ENCODE peak calls at places on chromosomes 12 and 14, in four cellular contexts. One of them, this sample, is unnamed.

GRCh38 chr12:131831635-131832041 is 3.4 kb downstream of the MMP17 start:
- DNase-seq in foreskin fibroblast: peak
- DNase-seq in NB4: no peak
- DNase-seq in mammary epithelial cell: peak
- DNase-seq in this sample: peak

GRCh38 chr12:32605326-32606095 is 73.6 kb upstream of the DNM1L start:
- DNase-seq in foreskin fibroblast: no peak
- DNase-seq in NB4: no peak
- DNase-seq in mammary epithelial cell: peak
- DNase-seq in this sample: no peak

GRCh38 chr14:99148861-99149610 is 123.0 kb downstream of the BCL11B start:
- DNase-seq in foreskin fibroblast: no peak
- DNase-seq in NB4: no peak
- DNase-seq in mammary epithelial cell: no peak
- DNase-seq in this sample: no peak

GRCh38 chr14:89129570-89129969 is 287.5 kb downstream of the FOXN3 start:
- DNase-seq in foreskin fibroblast: no peak
- DNase-seq in NB4: no peak
- DNase-seq in mammary epithelial cell: no peak
- DNase-seq in this sample: no peak

GRCh38 chr14:38989917-38990546 is 113.0 kb downstream of the SEC23A start:
- DNase-seq in foreskin fibroblast: no peak
- DNase-seq in NB4: peak
- DNase-seq in mammary epithelial cell: no peak
- DNase-seq in this sample: no peak

GRCh38 chr14:24630872-24631477 is 3.0 kb downstream of the GZMB start:
- DNase-seq in foreskin fibroblast: no peak
- DNase-seq in NB4: no peak
- DNase-seq in mammary epithelial cell: peak
- DNase-seq in this sample: peak

GRCh38 chr14:57391609-57392195 is 1.3 kb downstream of the NAA30 start:
- DNase-seq in foreskin fibroblast: no peak
- DNase-seq in NB4: peak
- DNase-seq in mammary epithelial cell: peak
- DNase-seq in this sample: no peak

GRCh38 chr14:69505338-69506240 is 21.1 kb downstream of the PLEKHD1 start:
- DNase-seq in foreskin fibroblast: no peak
- DNase-seq in NB4: no peak
- DNase-seq in mammary epithelial cell: no peak
- DNase-seq in this sample: no peak

GRCh38 chr12:7497661-7498060 is 5.9 kb downstream of the CD163 start:
- DNase-seq in foreskin fibroblast: peak
- DNase-seq in NB4: no peak
- DNase-seq in mammary epithelial cell: peak
- DNase-seq in this sample: no peak

GRCh38 chr12:87704374-87704773 is 324.8 kb downstream of the C12orf50 start:
- DNase-seq in foreskin fibroblast: no peak
- DNase-seq in NB4: no peak
- DNase-seq in mammary epithelial cell: peak
- DNase-seq in this sample: no peak

GRCh38 chr12:12022306-12022931 is 48.3 kb upstream of the BCL2L14 start:
- DNase-seq in foreskin fibroblast: no peak
- DNase-seq in NB4: no peak
- DNase-seq in mammary epithelial cell: no peak
- DNase-seq in this sample: no peak

GRCh38 chr12:55938826-55939501 is 8.0 kb downstream of the DGKA start:
- DNase-seq in foreskin fibroblast: no peak
- DNase-seq in NB4: no peak
- DNase-seq in mammary epithelial cell: no peak
- DNase-seq in this sample: no peak

GRCh38 chr12:46303039-46303666 is 34.3 kb upstream of the SLC38A1 start:
- DNase-seq in foreskin fibroblast: no peak
- DNase-seq in NB4: peak
- DNase-seq in mammary epithelial cell: peak
- DNase-seq in this sample: no peak

GRCh38 chr12:632102-632696 is 31.0 kb downstream of the NINJ2 start:
- DNase-seq in foreskin fibroblast: peak
- DNase-seq in NB4: peak
- DNase-seq in mammary epithelial cell: peak
- DNase-seq in this sample: peak

GRCh38 chr12:65524666-65525065 is 246.2 kb downstream of the MSRB3 start:
- DNase-seq in foreskin fibroblast: peak
- DNase-seq in NB4: no peak
- DNase-seq in mammary epithelial cell: peak
- DNase-seq in this sample: peak

GRCh38 chr14:46405095-46405494 is 246.5 kb downstream of the RPL10L start:
- DNase-seq in foreskin fibroblast: no peak
- DNase-seq in NB4: no peak
- DNase-seq in mammary epithelial cell: no peak
- DNase-seq in this sample: no peak

GRCh38 chr12:57756406-57757341 is 1.8 kb downstream of the MARCHF9 start:
- DNase-seq in foreskin fibroblast: no peak
- DNase-seq in NB4: peak
- DNase-seq in mammary epithelial cell: no peak
- DNase-seq in this sample: no peak

GRCh38 chr12:14924541-14924940 is 13.8 kb downstream of the ERP27 start:
- DNase-seq in foreskin fibroblast: no peak
- DNase-seq in NB4: no peak
- DNase-seq in mammary epithelial cell: no peak
- DNase-seq in this sample: no peak

GRCh38 chr12:120598674-120599463 is 17.7 kb upstream of the POP5 start:
- DNase-seq in foreskin fibroblast: peak
- DNase-seq in NB4: peak
- DNase-seq in mammary epithelial cell: peak
- DNase-seq in this sample: no peak

DNA sequence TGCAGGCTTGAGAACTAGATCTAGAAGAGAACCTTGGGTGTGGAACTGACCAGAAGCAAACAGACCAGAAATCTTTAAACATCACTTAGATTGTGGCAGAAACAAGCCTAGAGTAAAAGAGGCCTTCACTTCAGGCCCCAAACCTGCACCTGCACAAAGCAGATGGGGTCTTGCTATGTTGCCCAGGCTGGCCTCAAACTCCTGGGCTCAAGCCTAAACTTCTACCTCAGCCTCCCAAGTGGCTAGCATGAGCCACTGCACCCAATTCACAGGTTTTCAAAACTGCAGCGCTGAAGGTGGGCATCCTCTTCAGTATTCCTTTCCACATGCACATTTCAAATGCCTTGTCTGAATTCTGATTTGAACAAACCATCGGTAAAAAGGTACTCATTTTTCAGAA is 19.9 kb downstream of the MOK start:
- DNase-seq in foreskin fibroblast: no peak
- DNase-seq in NB4: no peak
- DNase-seq in mammary epithelial cell: no peak
- DNase-seq in this sample: no peak
- TF ChIP-seq CTCF in foreskin fibroblast: no peak
- TF ChIP-seq CTCF in NB4: no peak
- TF ChIP-seq CTCF in mammary epithelial cell: no peak
- TF ChIP-seq CTCF in this sample: peak

GRCh38 chr14:60346706-60347105 is 97.7 kb downstream of the PPM1A start:
- DNase-seq in foreskin fibroblast: no peak
- DNase-seq in NB4: no peak
- DNase-seq in mammary epithelial cell: no peak
- DNase-seq in this sample: no peak
- H3K4me3 ChIP-seq in foreskin fibroblast: no peak
- H3K4me3 ChIP-seq in NB4: no peak
- H3K4me3 ChIP-seq in mammary epithelial cell: no peak
- H3K4me3 ChIP-seq in this sample: no peak

GRCh38 chr12:116276433-116277216 is 868 bp downstream of the MED13L start:
- DNase-seq in foreskin fibroblast: peak
- DNase-seq in NB4: peak
- DNase-seq in mammary epithelial cell: peak
- DNase-seq in this sample: no peak
- TF ChIP-seq CTCF in foreskin fibroblast: peak
- TF ChIP-seq CTCF in NB4: no peak
- TF ChIP-seq CTCF in mammary epithelial cell: no peak
- TF ChIP-seq CTCF in this sample: peak

DNA sequence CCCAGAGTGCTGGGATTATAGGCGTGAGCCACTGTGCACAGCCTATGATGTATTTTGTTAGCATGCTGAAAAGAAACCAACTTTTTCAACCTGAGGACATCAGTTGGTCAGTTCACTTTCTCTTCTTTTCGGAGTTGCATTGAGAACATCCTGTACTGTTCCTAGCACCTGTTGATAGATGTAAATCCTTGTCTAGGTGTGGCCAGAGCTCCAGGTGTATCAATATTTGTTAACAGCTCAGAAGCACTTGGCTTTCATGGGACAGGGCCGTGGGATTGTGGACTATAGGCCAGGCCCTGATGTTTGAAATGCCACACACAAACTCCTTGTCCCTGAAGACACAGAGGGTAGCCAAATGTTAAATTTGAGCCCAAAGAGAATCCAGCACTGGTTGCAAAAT is 14.9 kb downstream of the HCAR2 start:
- DNase-seq in foreskin fibroblast: no peak
- DNase-seq in NB4: no peak
- DNase-seq in mammary epithelial cell: no peak
- DNase-seq in this sample: no peak
- H3K4me3 ChIP-seq in foreskin fibroblast: no peak
- H3K4me3 ChIP-seq in NB4: no peak
- H3K4me3 ChIP-seq in mammary epithelial cell: no peak
- H3K4me3 ChIP-seq in this sample: no peak

GRCh38 chr12:27523642-27524488 is at the start of gene PPFIBP1:
- DNase-seq in foreskin fibroblast: peak
- DNase-seq in NB4: peak
- DNase-seq in mammary epithelial cell: peak
- DNase-seq in this sample: peak
- TF ChIP-seq CTCF in foreskin fibroblast: peak
- TF ChIP-seq CTCF in NB4: peak
- TF ChIP-seq CTCF in mammary epithelial cell: peak
- TF ChIP-seq CTCF in this sample: peak

DNA sequence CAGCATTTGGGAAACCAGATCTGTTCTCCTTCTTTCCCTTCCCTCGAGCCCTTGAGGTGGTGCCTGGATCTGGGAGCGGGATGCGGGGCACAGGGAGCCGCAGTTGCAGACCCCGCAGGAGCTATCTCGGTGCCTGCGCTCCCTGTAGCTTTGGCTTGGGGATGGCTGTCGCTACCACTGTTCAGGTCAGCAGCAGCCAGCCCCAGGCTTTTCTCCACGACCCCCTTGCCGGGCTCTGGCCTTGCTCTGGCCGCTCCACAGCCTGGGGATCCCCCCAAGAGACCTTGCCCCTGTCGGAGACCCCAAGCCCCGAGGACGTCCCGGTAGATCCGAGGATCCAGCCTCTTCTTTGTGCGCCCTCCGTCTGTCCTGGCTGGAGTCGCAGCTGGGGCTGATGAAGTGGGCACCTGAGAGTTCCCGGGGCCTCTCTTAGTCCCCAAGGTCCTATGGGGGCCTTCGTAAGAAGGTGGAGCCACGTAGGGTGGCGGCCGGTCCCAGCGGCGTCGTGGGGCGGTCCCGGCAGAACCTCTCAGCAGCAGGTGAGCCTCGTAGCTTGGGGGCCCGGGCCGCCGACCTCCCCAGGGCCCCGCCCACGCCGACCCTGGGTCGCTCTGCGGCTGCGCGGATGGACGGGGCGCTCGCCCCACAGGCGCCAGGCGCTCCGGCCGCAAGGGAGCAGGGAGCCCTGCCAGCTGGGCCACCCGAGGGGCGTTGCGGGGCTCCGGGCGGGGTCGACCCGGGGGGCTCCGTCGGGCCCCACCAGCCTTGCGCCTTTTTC is 1.3 kb downstream of the DDN start:
- DNase-seq in foreskin fibroblast: no peak
- DNase-seq in NB4: peak
- DNase-seq in mammary epithelial cell: no peak
- DNase-seq in this sample: no peak
- H3K4me3 ChIP-seq in foreskin fibroblast: peak
- H3K4me3 ChIP-seq in NB4: peak
- H3K4me3 ChIP-seq in mammary epithelial cell: no peak
- H3K4me3 ChIP-seq in this sample: peak

DNA sequence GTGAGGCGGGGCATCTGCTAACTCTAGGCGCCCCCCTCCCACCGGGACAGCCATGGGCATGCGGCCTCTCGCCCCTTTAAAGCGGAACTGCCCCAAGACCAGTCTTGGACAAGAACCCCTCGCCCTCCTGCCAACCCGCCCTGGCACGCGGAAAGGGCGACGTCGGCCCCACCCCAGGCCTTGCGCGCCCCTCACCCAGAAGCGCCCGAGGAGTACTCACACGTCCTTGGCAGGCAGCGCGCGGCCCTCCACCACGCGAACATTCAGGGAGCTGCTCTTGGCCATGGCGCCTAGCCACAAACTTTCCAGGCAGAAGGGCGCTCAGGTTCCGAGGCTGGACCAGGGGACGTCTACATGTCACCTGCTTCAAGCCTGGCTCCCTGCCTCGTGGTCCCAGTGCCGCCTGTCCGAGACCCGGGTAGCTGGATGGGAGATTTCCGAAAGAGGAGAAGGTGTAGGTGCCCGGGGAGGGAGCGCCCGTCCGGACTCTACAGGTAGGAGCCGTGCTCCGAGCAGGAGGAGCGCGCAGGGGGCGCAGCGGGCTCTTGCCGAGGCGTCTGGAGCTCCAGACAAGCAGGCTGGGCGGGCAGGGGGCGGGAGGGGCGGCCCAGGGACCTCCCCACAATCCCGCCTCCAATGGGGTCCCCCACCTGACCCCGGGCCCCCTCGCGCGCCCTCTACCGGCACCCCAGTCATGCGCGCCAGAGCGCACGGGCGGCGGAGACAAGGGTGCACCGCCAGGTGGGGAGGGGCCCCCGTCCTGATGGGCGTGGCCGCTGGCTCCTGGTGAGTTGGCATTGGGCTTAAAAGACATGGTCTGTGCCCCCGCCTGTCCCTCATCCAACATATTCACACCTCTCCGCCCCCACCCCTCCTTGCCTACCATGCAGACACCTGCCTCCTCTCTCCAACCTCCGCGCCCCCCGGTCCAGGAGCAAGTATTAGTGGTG is at the start of gene RASAL1:
- DNase-seq in foreskin fibroblast: no peak
- DNase-seq in NB4: peak
- DNase-seq in mammary epithelial cell: peak
- DNase-seq in this sample: no peak
- TF ChIP-seq CTCF in foreskin fibroblast: no peak
- TF ChIP-seq CTCF in NB4: peak
- TF ChIP-seq CTCF in mammary epithelial cell: peak
- TF ChIP-seq CTCF in this sample: peak

GRCh38 chr14:76329150-76329881 is 46.6 kb upstream of the ESRRB start:
- DNase-seq in foreskin fibroblast: no peak
- DNase-seq in NB4: no peak
- DNase-seq in mammary epithelial cell: no peak
- DNase-seq in this sample: no peak
- H3K4me3 ChIP-seq in foreskin fibroblast: no peak
- H3K4me3 ChIP-seq in NB4: no peak
- H3K4me3 ChIP-seq in mammary epithelial cell: no peak
- H3K4me3 ChIP-seq in this sample: no peak

This sample was measured in AG09309.